ENCODE peak calls at places on chromosomes 7 and 10, in eight cellular contexts. Y is ovary, U is left ventricle myocardium inferior, E is uterus, I is EL, T is posterior vena cava, C is renal cortical epithelial cell, G is left cardiac atrium. W is an unnamed sample.

GRCh38 chr10:68578945-68579344 is 18.8 kb downstream of the TET1 start:
- DNase-seq in E (no peak), Y (no peak), T (no peak), C (no peak), I (no peak), G (no peak), U (no peak), W (no peak)

GRCh38 chr10:132960651-132961419 is 18.5 kb upstream of the CFAP46 start:
- DNase-seq in C (no peak), E (no peak), U (no peak), Y (peak), I (no peak), G (no peak), T (peak), W (no peak)

GRCh38 chr7:108234981-108235450 is 104.9 kb upstream of the LAMB4 start:
- DNase-seq in C (no peak), U (no peak), I (peak), Y (no peak), E (no peak), T (no peak), G (no peak), W (no peak)

GRCh38 chr10:98374176-98374969 is 40.6 kb downstream of the PYROXD2 start:
- DNase-seq in T (no peak), G (no peak), E (no peak), C (peak), Y (no peak), I (peak), U (no peak), W (peak)

GRCh38 chr10:105857284-105858264 is 1216.5 kb downstream of the SORCS3 start:
- DNase-seq in C (no peak), I (no peak), Y (no peak), U (no peak), T (no peak), G (no peak), E (no peak), W (no peak)

GRCh38 chr10:101843032-101843991 is at the start of gene KCNIP2:
- DNase-seq in E (no peak), G (peak), I (no peak), C (no peak), T (no peak), Y (no peak), U (peak), W (no peak)

GRCh38 chr7:16850772-16851466 is 30.9 kb downstream of the AGR3 start:
- DNase-seq in I (no peak), E (no peak), T (peak), Y (no peak), C (no peak), G (no peak), U (no peak), W (no peak)

GRCh38 chr7:115724400-115725056 is 306.0 kb downstream of the TFEC start:
- DNase-seq in T (no peak), I (no peak), Y (no peak), C (peak), E (no peak), U (no peak), G (no peak), W (peak)

GRCh38 chr10:5047912-5048628 is 44.4 kb upstream of the AKR1C2 start:
- DNase-seq in T (no peak), C (peak), U (no peak), E (no peak), Y (no peak), G (no peak), I (peak), W (peak)

GRCh38 chr7:16770657-16771329 is 17.2 kb downstream of the TSPAN13 start:
- DNase-seq in U (no peak), T (no peak), Y (no peak), I (no peak), E (no peak), C (no peak), G (no peak), W (no peak)

GRCh38 chr7:44131173-44132009 is 8.0 kb upstream of the POLD2 start:
- DNase-seq in E (no peak), Y (no peak), C (peak), U (peak), T (no peak), G (peak), I (no peak), W (peak)

GRCh38 chr10:3053145-3053544 is 14.2 kb upstream of the PFKP start:
- DNase-seq in I (no peak), G (no peak), E (no peak), C (no peak), U (no peak), T (no peak), Y (no peak), W (no peak)

GRCh38 chr10:73937333-73938020 is 26.5 kb downstream of the PLAU start:
- DNase-seq in U (peak), Y (no peak), I (peak), T (no peak), E (no peak), C (no peak), G (peak), W (no peak)

GRCh38 chr7:114929570-114929969 is 7.7 kb downstream of the MDFIC start:
- DNase-seq in G (no peak), U (no peak), T (no peak), E (no peak), C (no peak), Y (no peak), I (no peak), W (no peak)

GRCh38 chr10:69807122-69807521 is 5.4 kb downstream of the COL13A1 start:
- DNase-seq in E (no peak), T (no peak), Y (no peak), C (peak), G (no peak), U (no peak), I (peak), W (peak)

GRCh38 chr7:116524609-116525297 is at the start of gene CAV1:
- DNase-seq in U (peak), Y (peak), I (peak), T (peak), C (peak), G (peak), E (peak), W (peak)

GRCh38 chr7:29022291-29022988 is 64.3 kb upstream of the TRIL start:
- DNase-seq in E (no peak), G (no peak), U (no peak), Y (no peak), C (no peak), T (no peak), I (no peak), W (no peak)

GRCh38 chr10:17533731-17534130 is 79.3 kb upstream of the ST8SIA6 start:
- DNase-seq in C (no peak), G (no peak), E (no peak), T (no peak), U (no peak), Y (no peak), I (no peak), W (no peak)

GRCh38 chr10:45625879-45626278 is 46.7 kb downstream of the ZFAND4 start:
- DNase-seq in G (no peak), T (no peak), Y (no peak), E (no peak), U (no peak), C (no peak), I (no peak), W (no peak)

GRCh38 chr7:158365332-158365731 is 222.3 kb downstream of the PTPRN2 start:
- DNase-seq in C (no peak), U (no peak), E (no peak), Y (no peak), T (peak), I (no peak), G (no peak), W (no peak)

GRCh38 chr10:78045237-78045636 is 11.6 kb downstream of the RPS24 start:
- DNase-seq in U (no peak), E (no peak), T (peak), C (no peak), Y (no peak), G (no peak), I (no peak), W (no peak)

GRCh38 chr7:38070718-38071117 is 107.3 kb upstream of the STARD3NL start:
- DNase-seq in U (no peak), E (no peak), T (no peak), C (peak), Y (peak), G (no peak), I (no peak), W (peak)

GRCh38 chr7:96118449-96119001 is 203.4 kb downstream of the SLC25A13 start:
- DNase-seq in G (no peak), Y (no peak), I (no peak), E (no peak), U (no peak), T (no peak), C (peak), W (no peak)

GRCh38 chr7:46764100-46764941 is 817.6 kb downstream of the TNS3 start:
- DNase-seq in I (peak), G (peak), T (no peak), U (no peak), Y (no peak), E (no peak), C (peak), W (peak)

GRCh38 chr10:13162013-13162364 is 631 bp downstream of the MCM10 start:
- DNase-seq in G (no peak), C (no peak), T (no peak), I (peak), Y (no peak), E (no peak), U (no peak), W (no peak)

GRCh38 chr7:4667776-4668509 is 14.2 kb upstream of the FOXK1 start:
- DNase-seq in U (no peak), I (peak), G (peak), Y (no peak), C (no peak), E (no peak), T (peak), W (peak)

GRCh38 chr7:1990001-1990670 is 242.6 kb downstream of the MAD1L1 start:
- DNase-seq in C (no peak), Y (no peak), G (no peak), U (peak), T (no peak), E (peak), I (no peak), W (no peak)

GRCh38 chr10:33179056-33179455 is 155.4 kb downstream of the NRP1 start:
- DNase-seq in T (no peak), I (no peak), Y (no peak), E (no peak), G (no peak), C (no peak), U (no peak), W (no peak)

GRCh38 chr10:8060010-8060703 is 5.7 kb downstream of the GATA3 start:
- DNase-seq in Y (no peak), E (no peak), U (no peak), G (no peak), I (peak), T (no peak), C (peak), W (no peak)

GRCh38 chr7:4136036-4136435 is 546.1 kb upstream of the FOXK1 start:
- DNase-seq in Y (no peak), T (peak), E (no peak), I (no peak), G (no peak), U (no peak), C (peak), W (no peak)

GRCh38 chr10:28897617-28898464 is 220.5 kb downstream of the BAMBI start:
- DNase-seq in I (no peak), T (no peak), C (peak), Y (no peak), G (peak), E (no peak), U (peak), W (no peak)

GRCh38 chr7:133511242-133511641 is 258.4 kb downstream of the EXOC4 start:
- DNase-seq in C (no peak), Y (no peak), I (no peak), T (no peak), U (no peak), E (no peak), G (no peak), W (no peak)

GRCh38 chr10:182441-183201 is 47.4 kb downstream of the ZMYND11 start:
- DNase-seq in C (peak), I (peak), U (no peak), Y (no peak), G (no peak), E (no peak), T (no peak), W (peak)

GRCh38 chr10:93006435-93007039 is 54.1 kb upstream of the CYP26C1 start:
- DNase-seq in C (peak), I (peak), T (no peak), U (no peak), E (no peak), Y (no peak), G (no peak), W (peak)

GRCh38 chr7:69677905-69678793 is 79.9 kb downstream of the AUTS2 start:
- DNase-seq in C (no peak), T (no peak), Y (no peak), I (no peak), E (no peak), U (no peak), G (no peak), W (no peak)

GRCh38 chr10:127735723-127736221 is 1.2 kb upstream of the FOXI2 start:
- DNase-seq in G (no peak), C (no peak), I (no peak), T (no peak), E (no peak), Y (no peak), U (no peak), W (no peak)

GRCh38 chr10:93573051-93573909 is 6.8 kb downstream of the FFAR4 start:
- DNase-seq in Y (no peak), U (peak), T (no peak), C (no peak), E (no peak), G (no peak), I (no peak), W (no peak)

GRCh38 chr7:73969991-73970390 is 58.0 kb upstream of the ELN start:
- DNase-seq in Y (no peak), T (no peak), I (no peak), C (no peak), U (no peak), G (no peak), E (no peak), W (no peak)

GRCh38 chr7:140591178-140591902 is 49.3 kb downstream of the DENND2A start:
- DNase-seq in U (no peak), C (peak), G (no peak), I (no peak), E (no peak), Y (no peak), T (no peak), W (peak)

GRCh38 chr7:2710256-2710655 is 22.3 kb downstream of the AMZ1 start:
- DNase-seq in G (no peak), C (no peak), I (no peak), E (no peak), Y (no peak), U (no peak), T (no peak), W (no peak)